ENCODE peak calls at places on chromosomes 5 and 9, in nine cellular contexts. H is endothelial cell of umbilical vein; P is effector memory CD4-positive, alpha-beta T cell; J is mesenchymal stem cell; I is upper lobe of right lung; Q is Peyer's patch; X is spleen; N is naive thymus-derived CD4-positive, alpha-beta T cell; O is adrenal gland. Y is an unnamed sample. For H3K4me1, the result is how much of the 10 kb centered on the place peaks cover.

GRCh38 chr5:32190094-32190493 is 16.0 kb upstream of the GOLPH3 start:
- DNase-seq in H (no peak), P (no peak), J (no peak), I (no peak), Q (no peak), X (no peak), N (no peak), O (no peak), Y (no peak)

GRCh38 chr5:81854915-81855314 is 104.0 kb upstream of the SSBP2 start:
- DNase-seq in H (no peak), P (no peak), J (no peak), I (no peak), Q (no peak), X (no peak), N (no peak), O (no peak), Y (no peak)

GRCh38 chr9:136900556-136900955 is 14.2 kb downstream of the TRAF2 start:
- DNase-seq in H (no peak), P (no peak), J (no peak), I (no peak), Q (no peak), X (no peak), N (no peak), O (no peak), Y (no peak)

GRCh38 chr5:99355881-99356280 is 427.1 kb upstream of the CHD1 start:
- DNase-seq in H (no peak), P (no peak), J (no peak), I (no peak), Q (no peak), X (no peak), N (no peak), O (no peak), Y (no peak)

GRCh38 chr9:130149654-130150286 is 22.4 kb upstream of the NCS1 start:
- DNase-seq in H (no peak), P (no peak), J (no peak), I (no peak), Q (no peak), X (no peak), N (no peak), O (no peak), Y (no peak)

GRCh38 chr9:101995231-101995630 is 256.8 kb upstream of the GRIN3A start:
- DNase-seq in H (no peak), P (no peak), J (no peak), I (no peak), Q (no peak), X (no peak), N (no peak), O (no peak), Y (peak)

GRCh38 chr5:5419291-5420210 is 2.9 kb upstream of the ICE1 start:
- DNase-seq in H (peak), P (no peak), J (peak), I (no peak), Q (no peak), X (no peak), N (no peak), O (no peak), Y (peak)

GRCh38 chr5:15683332-15683731 is 183.4 kb downstream of the FBXL7 start:
- DNase-seq in H (peak), P (no peak), J (peak), I (no peak), Q (no peak), X (no peak), N (no peak), O (no peak), Y (peak)

GRCh38 chr5:73896117-73896516 is 270.1 kb downstream of the ARHGEF28 start:
- DNase-seq in H (no peak), P (no peak), J (no peak), I (no peak), Q (no peak), X (no peak), N (no peak), O (no peak), Y (peak)

GRCh38 chr5:158979749-158980521 is 119.8 kb downstream of the EBF1 start:
- DNase-seq in H (peak), P (no peak), J (peak), I (no peak), Q (peak), X (no peak), N (no peak), O (peak), Y (peak)

GRCh38 chr5:119112151-119112550 is 41.3 kb downstream of the DMXL1 start:
- DNase-seq in H (no peak), P (no peak), J (no peak), I (no peak), Q (no peak), X (no peak), N (no peak), O (no peak), Y (no peak)

GRCh38 chr9:99345936-99346335 is 123.9 kb downstream of the SEC61B start:
- DNase-seq in H (peak), P (no peak), J (no peak), I (no peak), Q (no peak), X (no peak), N (no peak), O (no peak), Y (no peak)

GRCh38 chr5:134003957-134004625 is 684 bp downstream of the VDAC1 start:
- DNase-seq in H (peak), P (no peak), J (peak), I (peak), Q (peak), X (peak), N (peak), O (peak), Y (peak)

GRCh38 chr9:35907732-35908483 is 1.4 kb upstream of the SPAAR start:
- DNase-seq in H (peak), P (no peak), J (peak), I (peak), Q (peak), X (no peak), N (peak), O (peak), Y (peak)

GRCh38 chr5:1515921-1516571 is 7.7 kb downstream of the LPCAT1 start:
- DNase-seq in H (no peak), P (no peak), J (peak), I (peak), Q (peak), X (peak), N (no peak), O (no peak), Y (no peak)

GRCh38 chr5:141889282-141889871 is 11.2 kb upstream of the PCDH1 start:
- DNase-seq in H (peak), P (no peak), J (peak), I (no peak), Q (no peak), X (no peak), N (no peak), O (no peak), Y (no peak)

GRCh38 chr9:21970800-21971620 is 23.2 kb downstream of the CDKN2A start:
- DNase-seq in H (no peak), P (no peak), J (no peak), I (no peak), Q (no peak), X (no peak), N (no peak), O (no peak), Y (no peak)

GRCh38 chr9:134936762-134937555 is 19.2 kb upstream of the FCN1 start:
- DNase-seq in H (no peak), P (no peak), J (no peak), I (no peak), Q (no peak), X (peak), N (no peak), O (no peak), Y (no peak)

GRCh38 chr5:29905626-29906353 is 1287.7 kb upstream of the CDH6 start:
- DNase-seq in H (no peak), P (no peak), J (no peak), I (no peak), Q (no peak), X (no peak), N (no peak), O (no peak), Y (no peak)

GRCh38 chr5:92554447-92555085 is 1026.5 kb downstream of the NR2F1-AS1 start:
- DNase-seq in H (no peak), P (no peak), J (no peak), I (no peak), Q (no peak), X (no peak), N (no peak), O (no peak), Y (peak)

GRCh38 chr5:10913846-10914245 is 152.8 kb upstream of the DAP start:
- DNase-seq in H (no peak), P (no peak), J (peak), I (no peak), Q (no peak), X (no peak), N (no peak), O (peak), Y (no peak)

DNA sequence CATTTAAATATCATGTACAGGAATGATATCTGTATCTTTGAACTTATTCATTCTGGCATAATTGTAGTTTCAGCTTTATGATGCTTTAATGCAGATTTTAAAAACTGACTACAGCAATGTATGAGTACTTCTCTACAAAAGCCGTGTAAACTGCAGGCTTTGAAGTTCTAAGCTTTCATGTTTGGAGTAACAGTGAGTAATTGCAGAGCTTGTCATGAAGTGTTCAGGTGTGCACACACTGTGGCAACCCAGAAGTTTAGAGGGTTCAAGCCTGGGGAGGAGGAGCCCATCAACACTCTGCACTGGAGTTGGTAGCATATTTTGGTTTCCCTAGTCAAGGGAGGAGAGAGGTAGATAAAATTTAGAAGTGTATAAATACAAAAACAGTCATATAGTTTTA is 130.9 kb downstream of the CD180 start:
- DNase-seq in H (no peak), P (no peak), J (no peak), I (no peak), Q (no peak), X (no peak), N (no peak), O (no peak), Y (no peak)
- H3K4me1 ChIP-seq in H (under half), P (under half), J (under half), I (under half), Q (under half), X (under half), N (under half), O (under half), Y (under half)

GRCh38 chr9:94656190-94656589 is 16.9 kb upstream of the FBP1 start:
- DNase-seq in H (no peak), P (peak), J (no peak), I (no peak), Q (peak), X (peak), N (peak), O (peak), Y (peak)
- H3K4me3 ChIP-seq in H (no peak), P (peak), J (no peak), I (peak), Q (no peak), X (no peak), N (peak), O (peak), Y (peak)

GRCh38 chr5:3311443-3311842 is 284.2 kb upstream of the IRX1 start:
- DNase-seq in H (no peak), P (no peak), J (no peak), I (no peak), Q (no peak), X (no peak), N (no peak), O (no peak), Y (peak)
- H3K27ac ChIP-seq in H (no peak), P (no peak), J (no peak), I (no peak), Q (no peak), X (no peak), N (no peak), O (no peak), Y (peak)

GRCh38 chr5:140113699-140114263 is at the start of gene PURA:
- DNase-seq in H (peak), P (peak), J (peak), I (peak), Q (peak), X (peak), N (peak), O (peak), Y (peak)
- H3K4me1 ChIP-seq in H (under half), P (under half), J (under half), I (half or more), Q (under half), X (half or more), N (half or more), O (under half), Y (under half)

GRCh38 chr5:160628295-160629006 is 206.8 kb downstream of the PTTG1 start:
- DNase-seq in H (no peak), P (no peak), J (no peak), I (no peak), Q (no peak), X (no peak), N (no peak), O (no peak), Y (no peak)
- H3K4me3 ChIP-seq in H (no peak), P (no peak), J (no peak), I (no peak), Q (no peak), X (no peak), N (no peak), O (no peak), Y (no peak)

DNA sequence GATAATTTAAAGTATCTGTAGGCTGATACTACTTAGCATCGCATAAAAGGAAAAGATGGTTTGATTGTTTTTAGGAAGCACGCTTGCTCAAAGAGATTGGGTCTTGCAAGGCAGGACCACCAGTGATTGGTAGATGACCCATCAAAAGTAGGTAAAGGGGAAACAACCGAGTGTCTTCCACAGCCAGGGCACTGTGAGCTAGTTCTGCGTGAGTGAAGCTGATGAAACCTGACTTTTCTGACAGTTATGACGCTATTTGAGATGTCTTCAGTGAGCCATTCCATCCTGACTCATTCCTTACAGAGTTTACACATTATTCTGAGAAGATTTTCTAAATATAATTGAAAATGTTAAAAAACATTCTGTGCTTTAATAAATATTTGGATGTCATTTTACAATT is 49.7 kb downstream of the BASP1 start:
- DNase-seq in H (no peak), P (no peak), J (no peak), I (no peak), Q (no peak), X (no peak), N (no peak), O (no peak), Y (no peak)
- H3K27ac ChIP-seq in H (no peak), P (no peak), J (no peak), I (no peak), Q (no peak), X (peak), N (no peak), O (no peak), Y (no peak)

GRCh38 chr9:38010918-38011704 is 57.9 kb downstream of the SHB start:
- DNase-seq in H (no peak), P (no peak), J (no peak), I (no peak), Q (no peak), X (no peak), N (no peak), O (no peak), Y (no peak)
- H3K4me1 ChIP-seq in H (under half), P (under half), J (half or more), I (under half), Q (under half), X (under half), N (under half), O (under half), Y (under half)

GRCh38 chr9:109424618-109425017 is 73.5 kb downstream of the PTPN3 start:
- DNase-seq in H (no peak), P (no peak), J (no peak), I (no peak), Q (no peak), X (no peak), N (no peak), O (no peak), Y (no peak)

GRCh38 chr9:109426621-109427402 is 71.3 kb downstream of the PTPN3 start:
- DNase-seq in H (no peak), P (no peak), J (no peak), I (no peak), Q (no peak), X (no peak), N (no peak), O (no peak), Y (no peak)

GRCh38 chr9:109428854-109429253 is 69.3 kb downstream of the PTPN3 start:
- DNase-seq in H (no peak), P (no peak), J (peak), I (no peak), Q (no peak), X (no peak), N (no peak), O (no peak), Y (no peak)

GRCh38 chr9:109430231-109430630 is 67.9 kb downstream of the PTPN3 start:
- DNase-seq in H (no peak), P (no peak), J (no peak), I (no peak), Q (no peak), X (no peak), N (no peak), O (no peak), Y (no peak)

DNA sequence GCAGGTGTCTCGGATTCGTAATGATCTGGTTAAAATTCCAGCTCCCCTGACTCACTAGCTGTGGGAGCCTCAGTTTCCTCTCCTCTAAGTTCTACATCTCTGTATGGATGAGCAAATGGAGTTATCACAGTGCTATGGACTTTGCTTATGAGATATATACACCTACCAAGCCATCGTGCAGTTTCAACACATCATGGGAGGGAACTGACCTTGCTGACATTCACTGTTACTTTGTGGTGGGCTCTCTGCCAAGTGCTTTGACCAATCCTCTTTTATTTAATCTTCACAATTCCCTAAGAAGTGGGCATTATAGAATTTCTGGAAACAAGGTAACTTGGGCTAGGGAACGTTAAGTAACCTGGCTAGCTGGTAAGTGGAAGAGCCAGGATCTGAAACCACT is 70.2 kb downstream of the PTPN3 start:
- DNase-seq in H (no peak), P (no peak), J (no peak), I (no peak), Q (no peak), X (no peak), N (no peak), O (no peak), Y (no peak)
- H3K4me3 ChIP-seq in H (no peak), P (no peak), J (no peak), I (no peak), Q (no peak), X (no peak), N (no peak), O (no peak), Y (no peak)

Y was measured in SJCRH30.